ENCODE peak calls at places on chromosomes 2 and 18, in nine cellular contexts. One of them, this sample, is unnamed.

GRCh38 chr2:20507711-20508110 is 60.8 kb downstream of the RHOB start:
- DNase-seq in nephron progenitor cell: no peak
- DNase-seq in left lung: no peak
- DNase-seq in hippocampal formation: no peak
- DNase-seq in astrocyte: no peak
- DNase-seq in astrocyte of the cerebellum: no peak
- DNase-seq in stimulated activated naive CD4-positive, alpha-beta T cell: no peak
- DNase-seq in activated CD4-positive, alpha-beta T cell treated with anti-CD3 and anti-CD28 coated beads for 1 hour: no peak
- DNase-seq in GM12891: no peak
- DNase-seq in this sample: no peak

GRCh38 chr2:88016948-88017779 is 817 bp upstream of the RNU2-63P start:
- DNase-seq in nephron progenitor cell: peak; percentile 66
- DNase-seq in left lung: peak; percentile 89
- DNase-seq in hippocampal formation: no peak
- DNase-seq in astrocyte: peak; percentile 9
- DNase-seq in astrocyte of the cerebellum: no peak
- DNase-seq in stimulated activated naive CD4-positive, alpha-beta T cell: peak; percentile 28
- DNase-seq in activated CD4-positive, alpha-beta T cell treated with anti-CD3 and anti-CD28 coated beads for 1 hour: no peak
- DNase-seq in GM12891: peak; percentile 53
- DNase-seq in this sample: peak; percentile 59

GRCh38 chr2:151922845-151923666 is 94.8 kb upstream of the ARL5A start:
- DNase-seq in nephron progenitor cell: no peak
- DNase-seq in left lung: peak; percentile 74
- DNase-seq in hippocampal formation: peak; percentile 52
- DNase-seq in astrocyte: no peak
- DNase-seq in astrocyte of the cerebellum: no peak
- DNase-seq in stimulated activated naive CD4-positive, alpha-beta T cell: no peak
- DNase-seq in activated CD4-positive, alpha-beta T cell treated with anti-CD3 and anti-CD28 coated beads for 1 hour: no peak
- DNase-seq in GM12891: no peak
- DNase-seq in this sample: no peak

GRCh38 chr2:231190531-231191197 is 7.8 kb upstream of the ARMC9 start:
- DNase-seq in nephron progenitor cell: peak; percentile 30
- DNase-seq in left lung: peak; percentile 87
- DNase-seq in hippocampal formation: no peak
- DNase-seq in astrocyte: peak; percentile 43
- DNase-seq in astrocyte of the cerebellum: no peak
- DNase-seq in stimulated activated naive CD4-positive, alpha-beta T cell: no peak
- DNase-seq in activated CD4-positive, alpha-beta T cell treated with anti-CD3 and anti-CD28 coated beads for 1 hour: no peak
- DNase-seq in GM12891: no peak
- DNase-seq in this sample: no peak

GRCh38 chr2:200352631-200353030 is 46.1 kb downstream of the SPATS2L start:
- DNase-seq in nephron progenitor cell: no peak
- DNase-seq in left lung: no peak
- DNase-seq in hippocampal formation: no peak
- DNase-seq in astrocyte: peak; percentile 93
- DNase-seq in astrocyte of the cerebellum: peak; percentile 46
- DNase-seq in stimulated activated naive CD4-positive, alpha-beta T cell: no peak
- DNase-seq in activated CD4-positive, alpha-beta T cell treated with anti-CD3 and anti-CD28 coated beads for 1 hour: no peak
- DNase-seq in GM12891: no peak
- DNase-seq in this sample: no peak

GRCh38 chr2:33034784-33035183 is 88.0 kb downstream of the LTBP1 start:
- DNase-seq in nephron progenitor cell: no peak
- DNase-seq in left lung: no peak
- DNase-seq in hippocampal formation: no peak
- DNase-seq in astrocyte: peak; percentile 56
- DNase-seq in astrocyte of the cerebellum: peak; percentile 68
- DNase-seq in stimulated activated naive CD4-positive, alpha-beta T cell: no peak
- DNase-seq in activated CD4-positive, alpha-beta T cell treated with anti-CD3 and anti-CD28 coated beads for 1 hour: no peak
- DNase-seq in GM12891: no peak
- DNase-seq in this sample: no peak

GRCh38 chr2:186346216-186346615 is 139.8 kb upstream of the ZC3H15 start:
- DNase-seq in nephron progenitor cell: no peak
- DNase-seq in left lung: no peak
- DNase-seq in hippocampal formation: no peak
- DNase-seq in astrocyte: no peak
- DNase-seq in astrocyte of the cerebellum: no peak
- DNase-seq in stimulated activated naive CD4-positive, alpha-beta T cell: no peak
- DNase-seq in activated CD4-positive, alpha-beta T cell treated with anti-CD3 and anti-CD28 coated beads for 1 hour: no peak
- DNase-seq in GM12891: no peak
- DNase-seq in this sample: no peak

GRCh38 chr2:68837164-68837860 is 33.9 kb downstream of the BMP10 start:
- DNase-seq in nephron progenitor cell: peak; percentile 70
- DNase-seq in left lung: peak; percentile 92
- DNase-seq in hippocampal formation: no peak
- DNase-seq in astrocyte: no peak
- DNase-seq in astrocyte of the cerebellum: no peak
- DNase-seq in stimulated activated naive CD4-positive, alpha-beta T cell: peak; percentile 50
- DNase-seq in activated CD4-positive, alpha-beta T cell treated with anti-CD3 and anti-CD28 coated beads for 1 hour: peak; percentile 47
- DNase-seq in GM12891: no peak
- DNase-seq in this sample: peak; percentile 58

GRCh38 chr2:152071077-152071476 is 27.8 kb downstream of the CACNB4 start:
- DNase-seq in nephron progenitor cell: no peak
- DNase-seq in left lung: no peak
- DNase-seq in hippocampal formation: no peak
- DNase-seq in astrocyte: no peak
- DNase-seq in astrocyte of the cerebellum: no peak
- DNase-seq in stimulated activated naive CD4-positive, alpha-beta T cell: no peak
- DNase-seq in activated CD4-positive, alpha-beta T cell treated with anti-CD3 and anti-CD28 coated beads for 1 hour: no peak
- DNase-seq in GM12891: no peak
- DNase-seq in this sample: no peak

GRCh38 chr2:233003658-233004555 is 9.1 kb downstream of the NGEF start:
- DNase-seq in nephron progenitor cell: no peak
- DNase-seq in left lung: no peak
- DNase-seq in hippocampal formation: no peak
- DNase-seq in astrocyte: no peak
- DNase-seq in astrocyte of the cerebellum: no peak
- DNase-seq in stimulated activated naive CD4-positive, alpha-beta T cell: no peak
- DNase-seq in activated CD4-positive, alpha-beta T cell treated with anti-CD3 and anti-CD28 coated beads for 1 hour: no peak
- DNase-seq in GM12891: no peak
- DNase-seq in this sample: no peak

GRCh38 chr2:127160676-127161075 is 53.7 kb upstream of the BIN1 start:
- DNase-seq in nephron progenitor cell: no peak
- DNase-seq in left lung: no peak
- DNase-seq in hippocampal formation: no peak
- DNase-seq in astrocyte: no peak
- DNase-seq in astrocyte of the cerebellum: no peak
- DNase-seq in stimulated activated naive CD4-positive, alpha-beta T cell: no peak
- DNase-seq in activated CD4-positive, alpha-beta T cell treated with anti-CD3 and anti-CD28 coated beads for 1 hour: no peak
- DNase-seq in GM12891: no peak
- DNase-seq in this sample: no peak

GRCh38 chr18:31700990-31701389 is 16.6 kb upstream of the B4GALT6 start:
- DNase-seq in nephron progenitor cell: no peak
- DNase-seq in left lung: no peak
- DNase-seq in hippocampal formation: no peak
- DNase-seq in astrocyte: no peak
- DNase-seq in astrocyte of the cerebellum: no peak
- DNase-seq in stimulated activated naive CD4-positive, alpha-beta T cell: no peak
- DNase-seq in activated CD4-positive, alpha-beta T cell treated with anti-CD3 and anti-CD28 coated beads for 1 hour: no peak
- DNase-seq in GM12891: no peak
- DNase-seq in this sample: no peak

GRCh38 chr2:45839388-45840251 is 188.1 kb downstream of the PRKCE start:
- DNase-seq in nephron progenitor cell: no peak
- DNase-seq in left lung: no peak
- DNase-seq in hippocampal formation: peak; percentile 30
- DNase-seq in astrocyte: no peak
- DNase-seq in astrocyte of the cerebellum: no peak
- DNase-seq in stimulated activated naive CD4-positive, alpha-beta T cell: no peak
- DNase-seq in activated CD4-positive, alpha-beta T cell treated with anti-CD3 and anti-CD28 coated beads for 1 hour: no peak
- DNase-seq in GM12891: no peak
- DNase-seq in this sample: no peak

GRCh38 chr2:159076233-159076632 is 107.8 kb downstream of the TANC1 start:
- DNase-seq in nephron progenitor cell: no peak
- DNase-seq in left lung: no peak
- DNase-seq in hippocampal formation: no peak
- DNase-seq in astrocyte: peak; percentile 84
- DNase-seq in astrocyte of the cerebellum: peak; percentile 74
- DNase-seq in stimulated activated naive CD4-positive, alpha-beta T cell: no peak
- DNase-seq in activated CD4-positive, alpha-beta T cell treated with anti-CD3 and anti-CD28 coated beads for 1 hour: no peak
- DNase-seq in GM12891: no peak
- DNase-seq in this sample: no peak

GRCh38 chr2:178298785-178299212 is 104.5 kb downstream of the OSBPL6 start:
- DNase-seq in nephron progenitor cell: no peak
- DNase-seq in left lung: no peak
- DNase-seq in hippocampal formation: no peak
- DNase-seq in astrocyte: peak; percentile 45
- DNase-seq in astrocyte of the cerebellum: no peak
- DNase-seq in stimulated activated naive CD4-positive, alpha-beta T cell: no peak
- DNase-seq in activated CD4-positive, alpha-beta T cell treated with anti-CD3 and anti-CD28 coated beads for 1 hour: no peak
- DNase-seq in GM12891: no peak
- DNase-seq in this sample: no peak

GRCh38 chr2:236998250-236998649 is 87.4 kb upstream of the COPS8 start:
- DNase-seq in nephron progenitor cell: no peak
- DNase-seq in left lung: no peak
- DNase-seq in hippocampal formation: no peak
- DNase-seq in astrocyte: peak; percentile 50
- DNase-seq in astrocyte of the cerebellum: peak; percentile 37
- DNase-seq in stimulated activated naive CD4-positive, alpha-beta T cell: no peak
- DNase-seq in activated CD4-positive, alpha-beta T cell treated with anti-CD3 and anti-CD28 coated beads for 1 hour: no peak
- DNase-seq in GM12891: no peak
- DNase-seq in this sample: no peak

This sample was measured in HuH-7.5.